ENCODE peak calls at places on chromosomes 11 and 22, in four cellular contexts. A, T, L and D are unnamed samples.

GRCh38 chr11:13367115-13367514 is 89.5 kb downstream of the BMAL1 start:
- DNase-seq in T (no peak), L (no peak), A (no peak), D (no peak)

GRCh38 chr22:24989541-24989951 is 37.0 kb downstream of the KIAA1671 start:
- DNase-seq in L (peak; percentile 71), A (no peak), T (no peak), D (no peak)

GRCh38 chr11:44047931-44048431 is at the start of gene ACCSL:
- DNase-seq in A (no peak), T (no peak), L (no peak), D (peak; percentile 18)

GRCh38 chr22:28394711-28395110 is 284.9 kb downstream of the TTC28 start:
- DNase-seq in L (no peak), A (no peak), T (no peak), D (no peak)

GRCh38 chr22:42511401-42511891 is 8.2 kb downstream of the RRP7A start:
- DNase-seq in T (no peak), A (no peak), L (peak; percentile 34), D (peak; percentile 58)

GRCh38 chr22:36328635-36329216 is 59.0 kb downstream of the MYH9 start:
- DNase-seq in L (peak; percentile 88), A (no peak), T (no peak), D (peak; percentile 62)

GRCh38 chr11:122984186-122985011 is 2.8 kb upstream of the BSX start:
- DNase-seq in A (no peak), L (peak; percentile 4), T (peak; percentile 82), D (peak; percentile 83)

GRCh38 chr11:66278396-66279091 is 569 bp downstream of the CNIH2 start:
- DNase-seq in T (peak; percentile 76), A (no peak), L (peak; percentile 21), D (no peak)

GRCh38 chr11:117072517-117073218 is 25.6 kb downstream of the SIK3 start:
- DNase-seq in A (no peak), L (peak; percentile 90), T (no peak), D (no peak)

GRCh38 chr11:22666320-22666699 is at the start of gene GAS2:
- DNase-seq in T (peak; percentile 10), A (no peak), L (no peak), D (no peak)

GRCh38 chr22:23204541-23205157 is 24.3 kb downstream of the BCR start:
- DNase-seq in T (no peak), L (no peak), A (no peak), D (no peak)

GRCh38 chr11:112498701-112499100 is 238.0 kb upstream of the PLET1 start:
- DNase-seq in T (no peak), A (no peak), L (no peak), D (no peak)

GRCh38 chr11:99766816-99767215 is 746.1 kb downstream of the CNTN5 start:
- DNase-seq in L (peak; percentile 8), A (no peak), T (no peak), D (no peak)

GRCh38 chr11:110409174-110409573 is 20.6 kb upstream of the FDX1 start:
- DNase-seq in L (peak; percentile 64), T (no peak), A (no peak), D (no peak)

GRCh38 chr11:129705341-129705740 is 110.3 kb upstream of the TMEM45B start:
- DNase-seq in A (no peak), L (no peak), T (no peak), D (no peak)

GRCh38 chr11:112584674-112585073 is 324.0 kb upstream of the PLET1 start:
- DNase-seq in L (no peak), T (peak; percentile 71), A (no peak), D (no peak)

GRCh38 chr22:44024288-44024908 is at the start of gene PARVB:
- DNase-seq in A (peak; percentile 34), T (peak; percentile 42), L (no peak), D (peak; percentile 91)

GRCh38 chr11:43359432-43359818 is 705 bp downstream of the TTC17 start:
- DNase-seq in A (no peak), T (peak; percentile 45), L (peak; percentile 35), D (peak; percentile 30)

GRCh38 chr22:42581762-42582716 is 28.3 kb downstream of the SERHL2 start:
- DNase-seq in L (peak; percentile 74), A (peak; percentile 72), T (peak; percentile 85), D (peak; percentile 95)

GRCh38 chr11:57340228-57340627 is 2.1 kb downstream of the P2RX3 start:
- DNase-seq in A (no peak), L (no peak), T (peak; percentile 64), D (no peak)

GRCh38 chr11:26227311-26227710 is 104.6 kb upstream of the ANO3 start:
- DNase-seq in A (no peak), L (peak; percentile 94), T (peak; percentile 22), D (no peak)

GRCh38 chr11:8265681-8266241 is 2.1 kb upstream of the LMO1 start:
- DNase-seq in A (peak; percentile 9), T (peak; percentile 67), L (no peak), D (peak; percentile 6)

GRCh38 chr11:13668957-13669521 is 571 bp downstream of the FAR1 start:
- DNase-seq in L (peak; percentile 14), T (peak; percentile 49), A (peak; percentile 47), D (no peak)

GRCh38 chr11:83069441-83070043 is 2.2 kb downstream of the RAB30 start:
- DNase-seq in L (no peak), T (no peak), A (no peak), D (no peak)

GRCh38 chr22:48729499-48730171 is 1098.0 kb downstream of the BRD1 start:
- DNase-seq in A (no peak), L (no peak), T (no peak), D (no peak)

GRCh38 chr11:131246156-131246555 is 124.3 kb upstream of the NTM start:
- DNase-seq in A (no peak), L (no peak), T (peak; percentile 62), D (no peak)

GRCh38 chr11:45178223-45178622 is 31.8 kb downstream of the PRDM11 start:
- DNase-seq in T (no peak), A (no peak), L (no peak), D (no peak)

GRCh38 chr22:27318516-27318915 is 483.0 kb downstream of the MN1 start:
- DNase-seq in A (no peak), T (peak; percentile 27), L (peak; percentile 94), D (no peak)

GRCh38 chr11:44404323-44404705 is 94.4 kb upstream of the ALX4 start:
- DNase-seq in L (no peak), A (no peak), T (no peak), D (no peak)

GRCh38 chr22:50314455-50315288 is 7.2 kb upstream of the PLXNB2 start:
- DNase-seq in A (no peak), T (peak; percentile 46), L (no peak), D (peak; percentile 86)

GRCh38 chr11:85042368-85042767 is 584.8 kb downstream of the DLG2 start:
- DNase-seq in T (no peak), A (no peak), L (no peak), D (no peak)

GRCh38 chr11:7846003-7846402 is 49.3 kb upstream of the OR5P2 start:
- DNase-seq in T (no peak), L (no peak), A (no peak), D (no peak)

GRCh38 chr11:126647735-126648134 is 292.2 kb downstream of the ST3GAL4 start:
- DNase-seq in A (no peak), T (no peak), L (peak; percentile 49), D (no peak)

GRCh38 chr22:36587289-36588154 is 58.6 kb upstream of the EIF3D start:
- DNase-seq in L (peak; percentile 35), A (no peak), T (no peak), D (no peak)

GRCh38 chr11:103537904-103538502 is 428.8 kb downstream of the DYNC2H1 start:
- DNase-seq in A (no peak), T (peak; percentile 66), L (peak; percentile 72), D (no peak)
- TF ChIP-seq CTCF in A (peak; percentile 33), T (peak; percentile 64), L (peak; percentile 81), D (peak; percentile 12)

GRCh38 chr11:2893021-2893528 is 7.5 kb upstream of the CDKN1C start:
- DNase-seq in A (no peak), T (no peak), L (no peak), D (no peak)
- TF ChIP-seq CTCF in A (no peak), T (no peak), L (no peak), D (peak; percentile 14)

GRCh38 chr11:77410076-77410827 is 63.6 kb downstream of the PAK1 start:
- DNase-seq in A (no peak), L (no peak), T (peak; percentile 13), D (peak; percentile 23)

GRCh38 chr11:77411238-77411637 is 62.7 kb downstream of the PAK1 start:
- DNase-seq in T (peak; percentile 37), L (peak; percentile 21), A (no peak), D (peak; percentile 62)

GRCh38 chr11:77413850-77414249 is 60.0 kb downstream of the PAK1 start:
- DNase-seq in L (no peak), T (peak; percentile 45), A (no peak), D (no peak)

GRCh38 chr11:77412814-77413213 is 61.1 kb downstream of the PAK1 start:
- DNase-seq in L (no peak), A (no peak), T (peak; percentile 24), D (no peak)

DNA sequence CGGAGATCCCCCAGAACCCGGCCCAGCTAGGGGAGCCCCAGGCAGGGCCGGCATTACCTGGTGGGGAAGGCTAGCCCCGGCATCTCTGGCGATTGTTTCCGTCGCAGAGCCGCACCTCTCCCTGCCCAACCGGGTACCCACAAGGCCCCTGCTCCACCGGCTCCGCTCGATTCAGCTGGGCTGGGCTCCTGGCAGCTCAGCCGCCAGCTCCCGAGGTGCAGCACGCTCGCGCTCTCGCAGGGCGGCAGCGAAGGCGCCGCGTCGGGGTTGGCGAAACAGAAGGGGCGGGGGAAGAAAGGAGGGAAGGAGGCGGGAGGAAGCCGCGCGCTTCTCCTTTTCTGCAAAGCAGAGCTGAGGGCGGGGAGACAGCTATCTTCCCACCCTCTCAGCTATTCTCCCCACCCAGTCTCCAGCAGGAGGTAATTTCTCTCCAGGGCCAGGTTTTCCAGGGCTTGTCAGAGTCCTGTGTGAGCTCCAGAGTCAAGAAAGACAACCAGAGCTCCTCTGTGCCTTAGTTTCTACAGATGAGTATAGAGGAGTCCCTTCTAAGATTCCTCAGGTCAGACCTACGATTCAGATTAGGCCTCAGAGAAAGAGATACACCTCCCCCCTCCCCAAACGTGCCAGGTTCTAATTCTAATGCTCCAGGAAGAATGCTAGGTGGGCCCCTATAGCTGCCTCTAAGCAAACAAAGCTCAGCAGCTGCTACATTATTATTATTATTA is 62.0 kb downstream of the PAK1 start:
- DNase-seq in A (peak; percentile 53), T (peak; percentile 96), L (peak; percentile 84), D (peak; percentile 91)
- TF ChIP-seq CTCF in A (no peak), T (no peak), L (no peak), D (no peak)

GRCh38 chr11:78497309-78497708 is 77.4 kb downstream of the NARS2 start:
- DNase-seq in T (no peak), A (no peak), L (no peak), D (no peak)
- TF ChIP-seq CTCF in T (no peak), A (no peak), L (no peak), D (no peak)

GRCh38 chr22:33082221-33082620 is 24.0 kb upstream of the SYN3 start:
- DNase-seq in L (no peak), A (no peak), T (no peak), D (no peak)

GRCh38 chr22:33088418-33088817 is 30.2 kb upstream of the SYN3 start:
- DNase-seq in A (no peak), L (no peak), T (no peak), D (no peak)

GRCh38 chr22:33083212-33083611 is 25.0 kb upstream of the SYN3 start:
- DNase-seq in L (no peak), T (peak; percentile 36), A (no peak), D (no peak)
- TF ChIP-seq CTCF in L (no peak), T (peak; percentile 41), A (no peak), D (no peak)